ENCODE peak calls at places on chromosomes 6 and 20, in five cellular contexts. D, M, Z, W and P are unnamed samples.

GRCh38 chr6:21615504-21615903 is 22.0 kb downstream of the SOX4 start:
- DNase-seq in M (no peak), D (no peak), Z (no peak), W (no peak), P (no peak)

GRCh38 chr6:36752187-36752885 is 54.7 kb downstream of the RAB44 start:
- DNase-seq in W (no peak), Z (no peak), D (no peak), M (no peak), P (no peak)

GRCh38 chr6:119446623-119447008 is 97.1 kb upstream of the MAN1A1 start:
- DNase-seq in W (no peak), Z (no peak), M (no peak), D (no peak), P (no peak)

GRCh38 chr20:42219005-42219404 is 600.8 kb upstream of the CHD6 start:
- DNase-seq in Z (no peak), M (no peak), W (no peak), D (no peak), P (no peak)

GRCh38 chr6:159031826-159032225 is 13.0 kb downstream of the TAGAP start:
- DNase-seq in W (no peak), D (no peak), M (no peak), Z (no peak), P (no peak)

GRCh38 chr6:125314019-125314581 is 12.3 kb upstream of the HDDC2 start:
- DNase-seq in Z (no peak), W (peak; percentile 82), D (peak; percentile 70), M (peak; percentile 21), P (no peak)

GRCh38 chr6:144767066-144767465 is 481.9 kb downstream of the UTRN start:
- DNase-seq in Z (no peak), W (no peak), M (no peak), D (no peak), P (no peak)

GRCh38 chr6:22444335-22444734 is 125.0 kb upstream of the HDGFL1 start:
- DNase-seq in M (no peak), D (no peak), Z (no peak), W (no peak), P (no peak)

GRCh38 chr6:129521946-129522345 is 188.0 kb downstream of the ARHGAP18 start:
- DNase-seq in W (no peak), D (no peak), M (no peak), Z (no peak), P (no peak)

GRCh38 chr6:3835055-3835731 is 14.0 kb upstream of the FAM50B start:
- DNase-seq in M (no peak), Z (no peak), W (no peak), D (no peak), P (no peak)

GRCh38 chr20:51352790-51353189 is 189.7 kb downstream of the NFATC2 start:
- DNase-seq in M (no peak), W (no peak), Z (no peak), D (no peak), P (no peak)

GRCh38 chr6:91480397-91480796 is 893.5 kb upstream of the MAP3K7 start:
- DNase-seq in D (no peak), M (no peak), Z (no peak), W (no peak), P (no peak)

GRCh38 chr20:59007758-59008511 is 881 bp upstream of the CTSZ start:
- DNase-seq in Z (no peak), D (no peak), M (no peak), W (no peak), P (no peak)

GRCh38 chr6:170248111-170248805 is 42.6 kb downstream of the DLL1 start:
- DNase-seq in M (no peak), Z (no peak), W (no peak), D (no peak), P (no peak)

GRCh38 chr6:28089054-28089453 is 8.7 kb downstream of the ZNF165 start:
- DNase-seq in W (no peak), D (no peak), M (no peak), Z (no peak), P (no peak)

GRCh38 chr20:21519136-21519584 is 5.3 kb upstream of the NKX2-2 start:
- DNase-seq in W (peak; percentile 37), D (no peak), M (no peak), Z (no peak), P (no peak)

GRCh38 chr6:109676724-109677123 is 14.3 kb downstream of the AK9 start:
- DNase-seq in M (no peak), Z (no peak), D (no peak), W (no peak), P (no peak)

GRCh38 chr6:30341728-30342127 is 3.2 kb upstream of the RPP21 start:
- DNase-seq in M (no peak), Z (no peak), W (no peak), D (no peak), P (no peak)

GRCh38 chr20:61965606-61966491 is 99.8 kb downstream of the TAF4 start:
- DNase-seq in Z (no peak), W (no peak), M (no peak), D (no peak), P (no peak)

GRCh38 chr20:37976862-37977261 is 56.4 kb downstream of the TTI1 start:
- DNase-seq in M (no peak), W (peak; percentile 40), D (no peak), Z (no peak), P (no peak)

GRCh38 chr20:57433658-57434389 is 42.6 kb downstream of the RBM38 start:
- DNase-seq in D (no peak), Z (no peak), W (no peak), M (no peak), P (no peak)

GRCh38 chr20:20737158-20737557 is 24.7 kb upstream of the RALGAPA2 start:
- DNase-seq in M (no peak), D (no peak), W (peak; percentile 97), Z (no peak), P (no peak)

GRCh38 chr6:48817714-48818113 is 645.3 kb downstream of the MMUT start:
- DNase-seq in M (no peak), Z (no peak), W (no peak), D (no peak), P (no peak)

GRCh38 chr6:91786474-91787184 is 1199.8 kb upstream of the MAP3K7 start:
- DNase-seq in W (no peak), Z (no peak), D (no peak), M (no peak), P (no peak)

GRCh38 chr6:158654498-158654897 is 4.6 kb downstream of the SYTL3 start:
- DNase-seq in Z (no peak), W (no peak), D (no peak), M (no peak), P (no peak)

GRCh38 chr20:19249515-19249914 is 37.1 kb downstream of the SLC24A3 start:
- DNase-seq in D (no peak), W (peak; percentile 43), Z (no peak), M (no peak), P (no peak)

GRCh38 chr6:46736913-46737312 is 1.7 kb upstream of the PLA2G7 start:
- DNase-seq in D (no peak), Z (no peak), W (no peak), M (no peak), P (no peak)

GRCh38 chr6:35425284-35425683 is 26.9 kb upstream of the FANCE start:
- DNase-seq in M (no peak), W (peak; percentile 49), Z (no peak), D (no peak), P (no peak)

GRCh38 chr6:30007132-30007764 is 53.8 kb upstream of the POLR1H start:
- DNase-seq in M (peak; percentile 7), D (peak; percentile 13), W (no peak), Z (no peak), P (peak; percentile 6)